ENCODE peak calls at places on chromosomes 5 and 9, in seven cellular contexts. One of them, this sample, is unnamed. For H3K36me3, the result is how much of the 10 kb centered on the place peaks cover.

GRCh38 chr5:119129770-119130169 is 58.9 kb downstream of the DMXL1 start:
- DNase-seq in NT2/D1: no peak
- DNase-seq in ovary: no peak
- DNase-seq in lung: no peak
- DNase-seq in effector memory CD4-positive, alpha-beta T cell: no peak
- DNase-seq in neural progenitor cell: no peak
- DNase-seq in aorta: no peak
- DNase-seq in this sample: no peak

GRCh38 chr9:79256691-79257213 is 315.0 kb upstream of the TLE4 start:
- DNase-seq in aorta: no peak
- DNase-seq in ovary: no peak
- DNase-seq in effector memory CD4-positive, alpha-beta T cell: no peak
- DNase-seq in lung: no peak
- DNase-seq in neural progenitor cell: peak
- DNase-seq in NT2/D1: no peak
- DNase-seq in this sample: peak

GRCh38 chr9:93196095-93197055 is 12.4 kb downstream of the WNK2 start:
- DNase-seq in aorta: no peak
- DNase-seq in lung: no peak
- DNase-seq in NT2/D1: no peak
- DNase-seq in neural progenitor cell: no peak
- DNase-seq in effector memory CD4-positive, alpha-beta T cell: no peak
- DNase-seq in ovary: no peak
- DNase-seq in this sample: no peak

GRCh38 chr5:134374234-134374633 is 2.9 kb downstream of the UBE2B start:
- DNase-seq in ovary: no peak
- DNase-seq in aorta: no peak
- DNase-seq in NT2/D1: no peak
- DNase-seq in effector memory CD4-positive, alpha-beta T cell: no peak
- DNase-seq in neural progenitor cell: no peak
- DNase-seq in lung: no peak
- DNase-seq in this sample: no peak

GRCh38 chr5:72633649-72634048 is 126.4 kb upstream of the ZNF366 start:
- DNase-seq in effector memory CD4-positive, alpha-beta T cell: no peak
- DNase-seq in neural progenitor cell: no peak
- DNase-seq in lung: no peak
- DNase-seq in NT2/D1: no peak
- DNase-seq in aorta: no peak
- DNase-seq in ovary: no peak
- DNase-seq in this sample: no peak

GRCh38 chr5:104774372-104774771 is 1211.8 kb upstream of the NUDT12 start:
- DNase-seq in neural progenitor cell: no peak
- DNase-seq in ovary: no peak
- DNase-seq in lung: no peak
- DNase-seq in effector memory CD4-positive, alpha-beta T cell: no peak
- DNase-seq in NT2/D1: no peak
- DNase-seq in aorta: no peak
- DNase-seq in this sample: no peak

GRCh38 chr5:128304121-128304520 is 220.6 kb downstream of the SLC12A2 start:
- DNase-seq in effector memory CD4-positive, alpha-beta T cell: no peak
- DNase-seq in NT2/D1: no peak
- DNase-seq in ovary: no peak
- DNase-seq in neural progenitor cell: no peak
- DNase-seq in lung: peak
- DNase-seq in aorta: no peak
- DNase-seq in this sample: no peak

GRCh38 chr9:112705773-112706427 is 12.0 kb downstream of the INIP start:
- DNase-seq in ovary: peak
- DNase-seq in effector memory CD4-positive, alpha-beta T cell: no peak
- DNase-seq in aorta: no peak
- DNase-seq in NT2/D1: peak
- DNase-seq in neural progenitor cell: peak
- DNase-seq in lung: no peak
- DNase-seq in this sample: peak

GRCh38 chr5:14293279-14293678 is 150.1 kb downstream of the TRIO start:
- DNase-seq in neural progenitor cell: no peak
- DNase-seq in NT2/D1: no peak
- DNase-seq in aorta: no peak
- DNase-seq in effector memory CD4-positive, alpha-beta T cell: no peak
- DNase-seq in lung: no peak
- DNase-seq in ovary: no peak
- DNase-seq in this sample: no peak

GRCh38 chr5:57675236-57675635 is 192.6 kb upstream of the ACTBL2 start:
- DNase-seq in ovary: no peak
- DNase-seq in NT2/D1: no peak
- DNase-seq in effector memory CD4-positive, alpha-beta T cell: no peak
- DNase-seq in lung: no peak
- DNase-seq in neural progenitor cell: no peak
- DNase-seq in aorta: no peak
- DNase-seq in this sample: no peak

GRCh38 chr9:114238471-114238870 is 83.1 kb downstream of the COL27A1 start:
- DNase-seq in effector memory CD4-positive, alpha-beta T cell: no peak
- DNase-seq in lung: no peak
- DNase-seq in aorta: peak
- DNase-seq in neural progenitor cell: no peak
- DNase-seq in ovary: peak
- DNase-seq in NT2/D1: no peak
- DNase-seq in this sample: no peak

GRCh38 chr5:39107350-39107749 is 33.2 kb upstream of the RICTOR start:
- DNase-seq in lung: no peak
- DNase-seq in ovary: no peak
- DNase-seq in effector memory CD4-positive, alpha-beta T cell: no peak
- DNase-seq in NT2/D1: no peak
- DNase-seq in aorta: no peak
- DNase-seq in neural progenitor cell: no peak
- DNase-seq in this sample: no peak
- H3K4me3 ChIP-seq in lung: no peak
- H3K4me3 ChIP-seq in ovary: no peak
- H3K4me3 ChIP-seq in effector memory CD4-positive, alpha-beta T cell: no peak
- H3K4me3 ChIP-seq in NT2/D1: no peak
- H3K4me3 ChIP-seq in aorta: no peak
- H3K4me3 ChIP-seq in neural progenitor cell: no peak
- H3K4me3 ChIP-seq in this sample: no peak

GRCh38 chr5:31934156-31934555 is 240.0 kb downstream of the GOLPH3 start:
- DNase-seq in NT2/D1: no peak
- DNase-seq in lung: no peak
- DNase-seq in effector memory CD4-positive, alpha-beta T cell: no peak
- DNase-seq in aorta: no peak
- DNase-seq in ovary: no peak
- DNase-seq in neural progenitor cell: peak
- DNase-seq in this sample: no peak

GRCh38 chr5:31937226-31937625 is 236.9 kb downstream of the GOLPH3 start:
- DNase-seq in effector memory CD4-positive, alpha-beta T cell: no peak
- DNase-seq in neural progenitor cell: no peak
- DNase-seq in ovary: peak
- DNase-seq in aorta: no peak
- DNase-seq in NT2/D1: no peak
- DNase-seq in lung: no peak
- DNase-seq in this sample: no peak

GRCh38 chr5:31937703-31938102 is 236.4 kb downstream of the GOLPH3 start:
- DNase-seq in effector memory CD4-positive, alpha-beta T cell: no peak
- DNase-seq in ovary: no peak
- DNase-seq in aorta: no peak
- DNase-seq in lung: no peak
- DNase-seq in NT2/D1: no peak
- DNase-seq in neural progenitor cell: no peak
- DNase-seq in this sample: no peak

GRCh38 chr5:31936699-31937098 is 237.4 kb downstream of the GOLPH3 start:
- DNase-seq in effector memory CD4-positive, alpha-beta T cell: no peak
- DNase-seq in NT2/D1: no peak
- DNase-seq in aorta: no peak
- DNase-seq in neural progenitor cell: no peak
- DNase-seq in lung: no peak
- DNase-seq in ovary: no peak
- DNase-seq in this sample: no peak

DNA sequence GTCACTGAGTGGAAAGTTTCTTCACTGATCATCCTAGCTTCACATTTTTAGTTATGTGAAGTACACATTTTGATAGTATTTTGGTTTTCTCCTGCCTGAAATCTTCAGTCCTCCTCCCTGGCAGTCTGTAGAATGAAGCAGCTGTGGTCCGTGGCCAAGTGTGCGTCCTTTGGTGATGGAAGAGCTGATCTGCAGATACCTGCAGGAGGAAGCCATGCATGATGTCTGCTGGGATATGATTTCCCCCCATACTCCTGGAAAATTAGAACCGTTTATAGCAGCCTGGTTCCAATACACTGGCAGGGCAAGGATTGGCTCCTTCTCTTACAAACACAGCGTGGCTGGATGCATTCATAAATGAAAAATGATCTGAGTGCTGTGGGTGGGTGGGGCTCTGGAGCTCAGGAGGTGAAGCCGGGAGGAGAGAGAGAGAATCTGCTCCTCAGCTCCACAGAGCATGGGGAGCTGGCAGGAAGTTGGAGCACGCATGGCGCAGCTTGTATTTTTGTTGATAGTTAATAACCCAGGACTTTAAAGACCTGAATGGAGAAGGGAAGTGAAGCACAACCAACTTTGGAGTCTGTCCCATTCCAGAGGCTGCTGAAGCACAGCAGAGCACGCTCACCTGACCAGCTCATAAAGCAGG is 238.3 kb downstream of the GOLPH3 start:
- DNase-seq in neural progenitor cell: no peak
- DNase-seq in effector memory CD4-positive, alpha-beta T cell: no peak
- DNase-seq in NT2/D1: no peak
- DNase-seq in lung: peak
- DNase-seq in aorta: no peak
- DNase-seq in ovary: peak
- DNase-seq in this sample: peak
- H3K36me3 ChIP-seq in neural progenitor cell: under half
- H3K36me3 ChIP-seq in effector memory CD4-positive, alpha-beta T cell: under half
- H3K36me3 ChIP-seq in NT2/D1: under half
- H3K36me3 ChIP-seq in lung: under half
- H3K36me3 ChIP-seq in aorta: under half
- H3K36me3 ChIP-seq in ovary: under half
- H3K36me3 ChIP-seq in this sample: under half

GRCh38 chr5:178207183-178207916 is 3.0 kb downstream of the HNRNPAB start:
- DNase-seq in effector memory CD4-positive, alpha-beta T cell: no peak
- DNase-seq in NT2/D1: no peak
- DNase-seq in aorta: no peak
- DNase-seq in lung: peak
- DNase-seq in ovary: no peak
- DNase-seq in neural progenitor cell: no peak
- DNase-seq in this sample: no peak
- H3K4me3 ChIP-seq in effector memory CD4-positive, alpha-beta T cell: no peak
- H3K4me3 ChIP-seq in NT2/D1: peak
- H3K4me3 ChIP-seq in aorta: no peak
- H3K4me3 ChIP-seq in lung: no peak
- H3K4me3 ChIP-seq in ovary: no peak
- H3K4me3 ChIP-seq in neural progenitor cell: peak
- H3K4me3 ChIP-seq in this sample: no peak

GRCh38 chr9:133406039-133406438 is 11.8 kb downstream of the REXO4 start:
- DNase-seq in NT2/D1: no peak
- DNase-seq in lung: no peak
- DNase-seq in neural progenitor cell: no peak
- DNase-seq in ovary: no peak
- DNase-seq in effector memory CD4-positive, alpha-beta T cell: no peak
- DNase-seq in aorta: no peak
- DNase-seq in this sample: no peak
- H3K36me3 ChIP-seq in NT2/D1: half or more
- H3K36me3 ChIP-seq in lung: half or more
- H3K36me3 ChIP-seq in neural progenitor cell: under half
- H3K36me3 ChIP-seq in ovary: under half
- H3K36me3 ChIP-seq in effector memory CD4-positive, alpha-beta T cell: under half
- H3K36me3 ChIP-seq in aorta: under half
- H3K36me3 ChIP-seq in this sample: under half

DNA sequence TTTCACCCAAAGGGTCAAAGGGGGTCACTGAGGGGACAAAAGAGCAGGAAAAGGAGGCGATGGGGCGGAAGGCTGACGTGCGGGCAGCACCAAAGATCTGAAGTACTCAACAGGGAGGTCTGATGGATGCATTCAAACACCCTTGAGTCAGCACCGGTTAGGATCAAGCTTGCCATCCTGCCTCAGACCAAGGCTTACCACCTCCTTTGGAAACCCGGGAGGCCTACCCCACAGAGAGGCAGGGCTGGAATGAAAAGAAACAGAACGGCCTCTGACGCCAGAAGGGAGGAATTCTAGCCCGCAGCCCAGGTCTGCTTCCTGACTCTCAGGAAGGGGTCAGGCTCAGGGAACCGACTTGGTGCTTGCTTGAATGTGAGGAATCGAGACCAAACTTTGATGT is 125.6 kb downstream of the PAPPA start:
- DNase-seq in neural progenitor cell: peak
- DNase-seq in lung: no peak
- DNase-seq in NT2/D1: peak
- DNase-seq in effector memory CD4-positive, alpha-beta T cell: no peak
- DNase-seq in aorta: no peak
- DNase-seq in ovary: no peak
- DNase-seq in this sample: no peak
- H3K4me3 ChIP-seq in neural progenitor cell: no peak
- H3K4me3 ChIP-seq in lung: no peak
- H3K4me3 ChIP-seq in NT2/D1: no peak
- H3K4me3 ChIP-seq in effector memory CD4-positive, alpha-beta T cell: no peak
- H3K4me3 ChIP-seq in aorta: no peak
- H3K4me3 ChIP-seq in ovary: no peak
- H3K4me3 ChIP-seq in this sample: no peak

DNA sequence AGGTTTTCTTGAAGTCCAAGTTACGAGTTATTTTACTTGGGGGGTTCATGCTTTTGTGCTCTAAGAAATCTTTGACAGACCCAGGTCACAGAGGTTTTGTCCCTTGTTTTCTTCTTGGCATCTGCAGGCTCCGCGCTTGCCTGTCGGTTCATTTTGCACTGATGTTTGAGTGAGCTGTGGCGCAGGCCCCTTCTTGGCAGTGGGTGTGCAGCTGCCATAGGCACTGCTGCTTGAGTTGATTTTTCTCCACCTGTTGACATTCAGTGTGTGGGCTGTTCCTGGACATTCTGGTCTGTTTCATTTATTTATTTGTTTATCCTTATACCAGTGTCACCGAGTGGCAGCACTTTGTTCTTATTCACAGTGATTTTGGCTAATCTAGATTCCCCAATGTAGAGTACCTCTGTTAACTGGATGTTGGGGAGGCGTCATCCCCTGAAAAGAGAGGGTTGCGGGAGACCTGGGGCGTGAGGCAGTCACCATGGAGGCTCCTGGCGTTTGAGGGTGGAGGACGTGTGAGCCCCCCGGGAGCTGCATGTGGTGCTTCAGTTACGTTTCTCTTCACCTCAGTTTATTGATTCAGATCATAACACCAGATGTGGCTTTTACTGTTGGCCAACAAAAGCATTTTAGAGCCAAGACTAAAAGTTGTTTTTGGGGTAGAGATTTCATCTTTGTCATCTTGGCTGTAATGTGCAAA is 121.4 kb upstream of the CACNA1B start:
- DNase-seq in effector memory CD4-positive, alpha-beta T cell: no peak
- DNase-seq in neural progenitor cell: no peak
- DNase-seq in aorta: no peak
- DNase-seq in NT2/D1: no peak
- DNase-seq in lung: no peak
- DNase-seq in ovary: no peak
- DNase-seq in this sample: no peak
- H3K36me3 ChIP-seq in effector memory CD4-positive, alpha-beta T cell: half or more
- H3K36me3 ChIP-seq in neural progenitor cell: under half
- H3K36me3 ChIP-seq in aorta: under half
- H3K36me3 ChIP-seq in NT2/D1: half or more
- H3K36me3 ChIP-seq in lung: half or more
- H3K36me3 ChIP-seq in ovary: under half
- H3K36me3 ChIP-seq in this sample: under half

GRCh38 chr5:175340180-175340579 is 103.8 kb downstream of the DRD1 start:
- DNase-seq in NT2/D1: no peak
- DNase-seq in lung: no peak
- DNase-seq in aorta: no peak
- DNase-seq in ovary: no peak
- DNase-seq in effector memory CD4-positive, alpha-beta T cell: no peak
- DNase-seq in neural progenitor cell: no peak
- DNase-seq in this sample: no peak
- H3K4me3 ChIP-seq in NT2/D1: no peak
- H3K4me3 ChIP-seq in lung: no peak
- H3K4me3 ChIP-seq in aorta: no peak
- H3K4me3 ChIP-seq in ovary: no peak
- H3K4me3 ChIP-seq in effector memory CD4-positive, alpha-beta T cell: no peak
- H3K4me3 ChIP-seq in neural progenitor cell: no peak
- H3K4me3 ChIP-seq in this sample: no peak